ENCODE peak calls at places on chromosomes 2 and 18, in five cellular contexts. Y is nephron progenitor cell, S is MM.1S, F is fibroblast of pulmonary artery, B is GM12865. I is an unnamed sample.
A peak's percentile ranks its signal among the peaks of the same experiment; 100 is the strongest.

GRCh38 chr2:120442923-120443571 is 97.1 kb downstream of the INHBB start:
- DNase-seq in S (no peak), F (no peak), B (no peak), Y (peak; percentile 76), I (no peak)

GRCh38 chr2:67260348-67261277 is 136.5 kb upstream of the ETAA1 start:
- DNase-seq in Y (no peak), S (no peak), B (no peak), F (peak; percentile 98), I (no peak)

GRCh38 chr2:74105413-74105812 is 42.3 kb downstream of the BOLA3 start:
- DNase-seq in B (no peak), Y (no peak), S (no peak), F (no peak), I (no peak)

GRCh38 chr2:240931319-240931949 is 25.3 kb downstream of the CROCC2 start:
- DNase-seq in Y (no peak), S (no peak), F (no peak), B (no peak), I (no peak)

GRCh38 chr2:218381916-218382366 is at the start of gene SLC11A1:
- DNase-seq in F (no peak), B (no peak), S (no peak), Y (no peak), I (no peak)

GRCh38 chr18:63087421-63088230 is 231.9 kb downstream of the BCL2 start:
- DNase-seq in Y (no peak), F (no peak), S (no peak), B (no peak), I (no peak)

GRCh38 chr2:181790716-181791649 is 100.5 kb upstream of the ITPRID2 start:
- DNase-seq in S (no peak), Y (no peak), F (peak; percentile 92), B (peak; percentile 67), I (peak; percentile 15)

GRCh38 chr2:169178804-169179390 is 109.5 kb downstream of the DHRS9 start:
- DNase-seq in S (no peak), Y (no peak), B (no peak), F (no peak), I (no peak)

GRCh38 chr2:218329027-218329825 is 27.4 kb upstream of the CATIP start:
- DNase-seq in S (no peak), B (peak; percentile 84), F (no peak), Y (no peak), I (peak; percentile 73)

GRCh38 chr18:9016819-9017169 is 85.7 kb upstream of the NDUFV2 start:
- DNase-seq in B (no peak), Y (no peak), S (no peak), F (peak; percentile 58), I (no peak)

GRCh38 chr2:172864182-172864581 is 128.5 kb downstream of the RAPGEF4 start:
- DNase-seq in S (peak; percentile 11), Y (peak; percentile 61), B (peak; percentile 68), F (peak; percentile 49), I (peak; percentile 36)

DNA sequence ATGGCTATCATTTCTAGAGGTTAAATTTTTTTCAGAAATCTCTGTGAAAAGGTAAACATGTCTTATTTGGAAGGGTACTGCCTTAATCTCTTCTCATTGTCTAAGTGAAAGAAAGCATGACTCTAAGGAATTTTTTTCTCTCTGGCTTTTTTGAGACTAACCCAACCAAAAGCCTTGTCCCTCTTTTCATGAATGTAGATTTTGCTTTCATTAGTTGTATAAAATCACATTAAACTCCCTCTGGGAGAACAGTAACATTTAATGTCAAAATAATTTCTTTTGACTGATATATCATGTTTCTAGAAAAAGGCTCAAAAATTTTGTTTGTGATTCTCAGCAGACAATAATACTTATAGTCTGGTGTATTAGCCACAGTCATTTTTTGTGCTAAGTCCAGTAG is 168.4 kb upstream of the SPOPL start:
- DNase-seq in S (no peak), B (no peak), Y (no peak), F (no peak), I (no peak)
- TF ChIP-seq CTCF in S (no peak), B (no peak), Y (no peak), F (no peak), I (no peak)

GRCh38 chr2:229784791-229785190 is 70.4 kb upstream of the DNER start:
- DNase-seq in F (peak; percentile 20), B (no peak), S (no peak), Y (no peak), I (no peak)

GRCh38 chr2:229779650-229780049 is 65.3 kb upstream of the DNER start:
- DNase-seq in S (no peak), B (no peak), F (no peak), Y (no peak), I (no peak)

GRCh38 chr2:229777716-229778115 is 63.4 kb upstream of the DNER start:
- DNase-seq in Y (no peak), B (no peak), S (no peak), F (no peak), I (no peak)

GRCh38 chr2:229783108-229783721 is 68.9 kb upstream of the DNER start:
- DNase-seq in Y (no peak), S (peak; percentile 57), B (peak; percentile 36), F (no peak), I (no peak)

GRCh38 chr2:229780856-229781773 is 66.8 kb upstream of the DNER start:
- DNase-seq in F (peak; percentile 73), Y (peak; percentile 8), S (peak; percentile 40), B (peak; percentile 44), I (peak; percentile 30)
- TF ChIP-seq CTCF in F (peak; percentile 89), Y (peak; percentile 87), S (peak; percentile 82), B (peak; percentile 81), I (peak; percentile 77)

DNA sequence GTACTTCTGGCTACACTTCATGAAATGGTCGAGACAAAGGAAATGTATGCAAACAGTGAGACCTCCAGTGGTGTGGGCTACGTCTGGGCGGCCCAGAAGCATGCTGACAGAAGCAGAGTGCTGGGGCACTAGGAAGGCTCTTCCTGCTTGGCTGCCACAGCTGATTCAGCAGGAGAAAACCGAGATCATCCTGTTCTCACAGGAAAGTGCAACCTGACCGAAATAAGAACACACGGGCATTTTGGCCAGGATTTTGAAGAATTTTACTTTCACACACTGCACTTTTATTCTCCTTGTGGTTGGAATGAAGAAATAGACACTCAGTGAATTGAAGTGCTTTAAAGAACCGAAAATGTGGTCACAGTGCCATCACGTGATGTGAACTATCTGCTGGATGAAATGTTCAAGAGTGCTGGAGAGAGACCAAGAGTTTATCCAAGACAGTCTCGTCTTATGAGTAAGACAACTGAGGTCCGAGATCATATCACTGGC is 149.5 kb downstream of the CCBE1 start:
- DNase-seq in S (peak; percentile 75), F (peak; percentile 81), Y (no peak), B (peak; percentile 8), I (no peak)
- TF ChIP-seq CTCF in S (no peak), F (peak; percentile 18), Y (no peak), B (no peak), I (no peak)

DNA sequence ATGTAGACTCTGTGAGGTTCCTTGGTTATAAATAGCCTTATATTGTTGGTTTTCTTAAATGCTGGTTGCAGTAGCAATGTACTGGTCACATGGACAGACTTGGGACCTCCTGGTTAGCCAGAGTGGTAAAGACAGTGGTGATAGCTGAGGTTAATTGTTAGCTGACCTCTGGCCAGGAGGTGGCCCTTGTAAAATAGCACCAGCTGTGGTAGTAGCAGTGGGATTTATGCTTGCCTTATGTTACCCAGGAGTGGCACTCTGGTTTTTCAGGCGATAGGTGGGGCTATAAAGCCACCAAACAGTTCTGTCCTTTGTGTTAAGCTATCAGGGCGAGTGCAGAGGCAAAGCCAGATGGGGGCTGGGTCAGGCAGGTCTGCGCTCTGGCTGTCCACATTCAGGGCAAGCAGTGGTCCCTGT is 94.8 kb upstream of the SRD5A2 start:
- DNase-seq in S (no peak), F (no peak), Y (peak; percentile 52), B (peak; percentile 22), I (no peak)
- TF ChIP-seq CTCF in S (no peak), F (no peak), Y (no peak), B (peak; percentile 11), I (peak; percentile 31)

GRCh38 chr2:197358927-197359326 is 48.3 kb upstream of the ANKRD44 start:
- DNase-seq in F (no peak), S (no peak), B (no peak), Y (no peak), I (no peak)

GRCh38 chr2:197357986-197358385 is 47.4 kb upstream of the ANKRD44 start:
- DNase-seq in B (no peak), F (no peak), Y (no peak), S (no peak), I (no peak)

GRCh38 chr2:197360744-197361156 is 50.2 kb upstream of the ANKRD44 start:
- DNase-seq in F (no peak), B (peak; percentile 51), S (no peak), Y (no peak), I (peak; percentile 49)

GRCh38 chr2:197356136-197356535 is 45.6 kb upstream of the ANKRD44 start:
- DNase-seq in F (peak; percentile 14), B (no peak), Y (no peak), S (peak; percentile 48), I (no peak)

DNA sequence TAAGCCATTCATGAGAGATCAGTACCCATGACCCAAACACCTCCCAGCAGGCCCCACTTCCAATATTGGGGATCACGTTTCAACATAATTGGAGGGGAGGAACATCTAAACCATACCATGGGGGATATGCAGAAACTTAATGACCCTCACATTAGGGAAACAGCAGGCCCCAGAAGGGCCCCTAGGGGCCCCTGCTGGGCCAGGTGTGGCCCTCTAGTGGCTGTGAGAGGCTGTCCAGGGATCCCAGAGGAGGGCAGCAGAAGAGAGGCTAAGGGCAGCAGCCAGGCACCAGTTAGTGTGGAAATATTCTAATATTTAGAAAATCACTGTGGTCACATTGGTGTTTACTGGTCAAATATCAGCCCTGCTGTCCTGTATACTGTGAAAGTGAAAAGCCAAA is 49.3 kb upstream of the ANKRD44 start:
- DNase-seq in Y (no peak), B (no peak), S (no peak), F (no peak), I (no peak)
- TF ChIP-seq CTCF in Y (no peak), B (peak; percentile 40), S (peak; percentile 45), F (no peak), I (peak; percentile 22)

GRCh38 chr18:3664563-3665178 is 214.7 kb downstream of the TGIF1 start:
- DNase-seq in B (no peak), F (no peak), Y (no peak), S (no peak), I (no peak)
- TF ChIP-seq CTCF in B (no peak), F (no peak), Y (no peak), S (no peak), I (no peak)

DNA sequence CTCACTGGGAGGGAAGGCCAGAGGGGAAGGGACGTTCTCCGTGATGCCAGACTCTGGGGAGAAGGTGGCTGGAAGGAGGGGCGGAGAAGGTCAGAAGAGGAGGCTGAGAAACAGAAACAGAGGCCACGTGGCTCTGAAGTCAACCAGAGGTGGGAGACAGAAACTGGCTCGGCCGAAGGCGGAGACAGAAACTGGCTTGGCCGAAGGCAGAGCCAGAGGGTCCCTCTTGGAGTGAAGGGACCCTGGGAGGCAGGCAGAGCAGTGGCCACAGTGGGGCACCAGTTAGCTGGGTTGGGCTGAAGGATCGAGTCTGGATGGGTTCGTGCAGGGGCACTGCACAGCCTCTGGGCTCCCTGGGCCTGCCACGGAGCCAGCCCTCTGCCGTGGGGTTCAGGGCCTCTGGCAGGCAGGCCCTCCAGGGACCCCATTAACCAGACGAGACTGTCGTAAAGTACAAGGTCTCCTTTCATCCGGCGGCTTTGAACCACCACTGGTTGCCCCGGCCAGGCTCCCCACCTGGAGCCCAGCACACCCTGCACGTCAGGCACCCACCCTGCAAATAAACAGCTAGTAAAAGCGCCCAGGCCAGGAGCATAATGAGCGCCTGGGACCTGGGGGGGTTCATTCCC is 218.8 kb downstream of the DYSF start:
- DNase-seq in S (no peak), B (no peak), Y (peak; percentile 44), F (no peak), I (no peak)
- TF ChIP-seq CTCF in S (no peak), B (no peak), Y (peak; percentile 35), F (peak; percentile 1), I (no peak)

I was measured in GM13977.